ENCODE peak calls at places on chromosomes 6 and 20, in seven cellular contexts. Q, B, I, R, V, J and S are unnamed samples.

GRCh38 chr6:36608788-36609563 is 14.8 kb downstream of the SRSF3 start:
- DNase-seq in Q (no peak), B (no peak), I (no peak), R (no peak), V (no peak), J (no peak), S (no peak)

GRCh38 chr20:38723069-38723981 is 961 bp upstream of the SLC32A1 start:
- DNase-seq in Q (no peak), B (no peak), I (no peak), R (peak), V (no peak), J (no peak), S (no peak)

GRCh38 chr6:453152-453551 is 61.6 kb downstream of the IRF4 start:
- DNase-seq in Q (peak), B (no peak), I (no peak), R (no peak), V (no peak), J (no peak), S (no peak)

GRCh38 chr6:149077208-149077607 is 240.3 kb upstream of the TAB2 start:
- DNase-seq in Q (no peak), B (no peak), I (no peak), R (peak), V (no peak), J (peak), S (no peak)

GRCh38 chr6:110357696-110358535 is at the start of gene METTL24:
- DNase-seq in Q (peak), B (no peak), I (no peak), R (no peak), V (no peak), J (no peak), S (no peak)

GRCh38 chr6:87045521-87046075 is 49.3 kb downstream of the CGA start:
- DNase-seq in Q (no peak), B (no peak), I (no peak), R (no peak), V (no peak), J (no peak), S (no peak)

GRCh38 chr20:31713312-31714049 is 9.2 kb downstream of the BCL2L1 start:
- DNase-seq in Q (peak), B (no peak), I (peak), R (peak), V (no peak), J (peak), S (peak)

GRCh38 chr20:51275816-51276215 is 252.9 kb upstream of the KCNG1 start:
- DNase-seq in Q (no peak), B (no peak), I (no peak), R (peak), V (no peak), J (peak), S (no peak)

GRCh38 chr6:152472325-152472724 is 164.8 kb downstream of the SYNE1 start:
- DNase-seq in Q (no peak), B (no peak), I (no peak), R (no peak), V (no peak), J (no peak), S (no peak)

GRCh38 chr6:130997061-130997753 is 65.8 kb downstream of the EPB41L2 start:
- DNase-seq in Q (no peak), B (no peak), I (no peak), R (peak), V (no peak), J (no peak), S (no peak)

GRCh38 chr6:132527791-132528190 is 10.3 kb upstream of the TAAR9 start:
- DNase-seq in Q (no peak), B (no peak), I (no peak), R (no peak), V (no peak), J (no peak), S (no peak)

GRCh38 chr6:150145830-150146229 is 3.0 kb downstream of the PPP1R14C start:
- DNase-seq in Q (no peak), B (no peak), I (no peak), R (no peak), V (no peak), J (no peak), S (no peak)

GRCh38 chr6:170269151-170269872 is 21.6 kb downstream of the DLL1 start:
- DNase-seq in Q (no peak), B (no peak), I (no peak), R (no peak), V (no peak), J (no peak), S (no peak)

GRCh38 chr6:72720464-72720863 is 98.6 kb downstream of the KCNQ5 start:
- DNase-seq in Q (no peak), B (no peak), I (no peak), R (peak), V (no peak), J (peak), S (no peak)

GRCh38 chr6:49966334-49966733 is 2.4 kb upstream of the DEFB114 start:
- DNase-seq in Q (no peak), B (no peak), I (no peak), R (no peak), V (no peak), J (no peak), S (no peak)

GRCh38 chr20:42996141-42996540 is 193.6 kb downstream of the PTPRT start:
- DNase-seq in Q (no peak), B (no peak), I (no peak), R (no peak), V (no peak), J (no peak), S (no peak)

GRCh38 chr6:112017169-112017568 is 36.7 kb upstream of the CCN6 start:
- DNase-seq in Q (no peak), B (no peak), I (no peak), R (no peak), V (no peak), J (no peak), S (no peak)

GRCh38 chr20:46964299-46965123 is 69.9 kb downstream of the EYA2 start:
- DNase-seq in Q (no peak), B (no peak), I (no peak), R (no peak), V (no peak), J (no peak), S (no peak)

GRCh38 chr6:155939253-155939652 is 483.6 kb upstream of the NOX3 start:
- DNase-seq in Q (no peak), B (no peak), I (no peak), R (no peak), V (no peak), J (no peak), S (no peak)

GRCh38 chr6:19587238-19587942 is 249.8 kb upstream of the ID4 start:
- DNase-seq in Q (no peak), B (no peak), I (no peak), R (no peak), V (no peak), J (no peak), S (no peak)

GRCh38 chr6:19771753-19772336 is 65.3 kb upstream of the ID4 start:
- DNase-seq in Q (no peak), B (no peak), I (no peak), R (peak), V (no peak), J (peak), S (no peak)

GRCh38 chr6:126054802-126055201 is 68.5 kb downstream of the TRMT11 start:
- DNase-seq in Q (no peak), B (no peak), I (no peak), R (no peak), V (no peak), J (no peak), S (no peak)

GRCh38 chr6:24313477-24314141 is 44.2 kb downstream of the DCDC2 start:
- DNase-seq in Q (no peak), B (no peak), I (no peak), R (peak), V (no peak), J (peak), S (no peak)

GRCh38 chr20:53692465-53693067 is 98.9 kb upstream of the ZNF217 start:
- DNase-seq in Q (peak), B (no peak), I (no peak), R (peak), V (no peak), J (peak), S (no peak)

GRCh38 chr20:44018684-44019637 is 104.3 kb downstream of the TOX2 start:
- DNase-seq in Q (no peak), B (no peak), I (no peak), R (no peak), V (no peak), J (no peak), S (no peak)

GRCh38 chr20:60101201-60101893 is 143.1 kb downstream of the CDH26 start:
- DNase-seq in Q (no peak), B (no peak), I (no peak), R (no peak), V (no peak), J (no peak), S (no peak)

GRCh38 chr20:44858959-44859358 is 26.5 kb upstream of the YWHAB start:
- DNase-seq in Q (no peak), B (no peak), I (no peak), R (no peak), V (no peak), J (no peak), S (no peak)

GRCh38 chr6:143513410-143513809 is 1.9 kb upstream of the FUCA2 start:
- DNase-seq in Q (peak), B (no peak), I (no peak), R (no peak), V (no peak), J (no peak), S (no peak)

GRCh38 chr6:26556263-26557070 is 18.3 kb downstream of the HMGN4 start:
- DNase-seq in Q (no peak), B (peak), I (peak), R (peak), V (no peak), J (peak), S (no peak)

GRCh38 chr6:142378138-142378875 is 76.5 kb downstream of the ADGRG6 start:
- DNase-seq in Q (no peak), B (no peak), I (peak), R (peak), V (no peak), J (peak), S (no peak)

GRCh38 chr6:11763460-11764249 is 14.9 kb downstream of the ADTRP start:
- DNase-seq in Q (no peak), B (no peak), I (no peak), R (peak), V (no peak), J (no peak), S (no peak)

GRCh38 chr20:41696428-41696827 is 78.3 kb upstream of the CHD6 start:
- DNase-seq in Q (no peak), B (no peak), I (no peak), R (peak), V (no peak), J (no peak), S (no peak)

GRCh38 chr6:66496659-66497058 is 789.6 kb upstream of the EYS start:
- DNase-seq in Q (no peak), B (no peak), I (no peak), R (peak), V (no peak), J (no peak), S (no peak)

GRCh38 chr6:44301782-44302564 is 11.2 kb downstream of the AARS2 start:
- DNase-seq in Q (no peak), B (no peak), I (no peak), R (no peak), V (no peak), J (no peak), S (no peak)

GRCh38 chr20:51044796-51045195 is 21.9 kb upstream of the KCNG1 start:
- DNase-seq in Q (no peak), B (no peak), I (no peak), R (no peak), V (no peak), J (no peak), S (no peak)